ENCODE peak calls at places on chromosomes 13 and 19, in nine cellular contexts. K, X, J, F, O, W, E, Z and Y are unnamed samples.
A peak's percentile ranks its signal among the peaks of the same experiment; 100 is the strongest.

GRCh38 chr13:41974262-41974900 is 13.5 kb upstream of the VWA8 start:
- DNase-seq in J (no peak), Z (no peak), F (no peak), W (no peak), X (no peak), E (no peak), K (no peak), O (no peak), Y (no peak)

GRCh38 chr13:49935171-49936084 is 712 bp downstream of the SPRYD7 start:
- DNase-seq in E (peak; percentile 66), Z (peak; percentile 3), K (peak; percentile 15), O (peak; percentile 24), J (peak; percentile 59), W (no peak), X (no peak), F (peak; percentile 82), Y (peak; percentile 69)

GRCh38 chr13:41196620-41197019 is 2.3 kb upstream of the KBTBD7 start:
- DNase-seq in X (no peak), K (peak; percentile 5), Z (no peak), F (no peak), E (no peak), J (no peak), W (no peak), O (no peak), Y (no peak)

GRCh38 chr19:36113895-36114762 is 546 bp downstream of the POLR2I start:
- DNase-seq in X (no peak), O (no peak), Z (no peak), K (no peak), J (peak; percentile 27), F (peak; percentile 67), W (no peak), E (peak; percentile 64), Y (peak; percentile 45)

GRCh38 chr19:45676851-45677263 is 8.8 kb downstream of the GIPR start:
- DNase-seq in X (no peak), J (no peak), W (no peak), F (no peak), O (no peak), E (no peak), K (no peak), Z (no peak), Y (no peak)

GRCh38 chr19:48405850-48406249 is 12.4 kb downstream of the GRIN2D start:
- DNase-seq in E (no peak), F (peak; percentile 67), J (peak; percentile 31), X (no peak), O (no peak), W (no peak), K (peak; percentile 81), Z (no peak), Y (no peak)

GRCh38 chr19:29781582-29782580 is 29.9 kb upstream of the CCNE1 start:
- DNase-seq in O (no peak), F (no peak), K (no peak), E (no peak), Z (no peak), X (no peak), J (no peak), W (no peak), Y (no peak)

GRCh38 chr13:76791290-76791664 is 94.9 kb downstream of the KCTD12 start:
- DNase-seq in X (no peak), E (no peak), F (no peak), W (peak; percentile 38), Z (peak; percentile 1), O (no peak), K (no peak), J (no peak), Y (no peak)

GRCh38 chr13:90197722-90198121 is 1149.8 kb upstream of the MIR17HG start:
- DNase-seq in J (no peak), O (no peak), Z (no peak), X (no peak), E (no peak), W (no peak), F (no peak), K (no peak), Y (no peak)

GRCh38 chr13:46995874-46996273 is 99.0 kb upstream of the HTR2A start:
- DNase-seq in J (no peak), F (no peak), K (peak; percentile 97), Z (no peak), X (no peak), E (no peak), O (no peak), W (no peak), Y (no peak)

GRCh38 chr13:46181799-46182490 is at the start of gene LCP1:
- DNase-seq in K (peak; percentile 88), E (no peak), F (no peak), O (peak; percentile 65), W (no peak), X (no peak), J (peak; percentile 60), Z (no peak), Y (no peak)

GRCh38 chr19:16801599-16801998 is 27.6 kb upstream of the SIN3B start:
- DNase-seq in K (peak; percentile 67), Z (no peak), W (no peak), E (no peak), F (peak; percentile 33), J (peak; percentile 90), X (no peak), O (no peak), Y (no peak)

GRCh38 chr13:100089633-100090032 is 740 bp downstream of the PCCA start:
- DNase-seq in W (no peak), O (no peak), K (no peak), J (no peak), X (no peak), Z (no peak), F (no peak), E (no peak), Y (no peak)

GRCh38 chr13:99033814-99034213 is 56.0 kb upstream of the DOCK9 start:
- DNase-seq in K (peak; percentile 2), F (no peak), J (peak; percentile 50), Z (no peak), W (peak; percentile 39), O (no peak), X (no peak), E (no peak), Y (peak; percentile 33)

GRCh38 chr19:5645409-5645808 is 22.5 kb downstream of the SAFB start:
- DNase-seq in K (no peak), J (no peak), E (no peak), X (no peak), Z (no peak), W (peak; percentile 68), O (no peak), F (no peak), Y (no peak)

GRCh38 chr13:32267836-32268439 is 47.2 kb downstream of the ZAR1L start:
- DNase-seq in J (no peak), O (peak; percentile 33), E (peak; percentile 85), Z (peak; percentile 65), W (no peak), X (no peak), K (no peak), F (no peak), Y (peak; percentile 27)

GRCh38 chr13:27905650-27906049 is 14.2 kb upstream of the PDX1 start:
- DNase-seq in K (no peak), E (no peak), F (no peak), O (no peak), X (no peak), W (no peak), J (no peak), Z (no peak), Y (no peak)

GRCh38 chr13:35699181-35699580 is 222.7 kb upstream of the MAB21L1 start:
- DNase-seq in X (no peak), J (no peak), W (no peak), K (no peak), E (no peak), F (no peak), O (no peak), Z (no peak), Y (no peak)

GRCh38 chr13:34435338-34435737 is 506.7 kb upstream of the NBEA start:
- DNase-seq in X (no peak), K (no peak), E (no peak), O (no peak), W (no peak), Z (no peak), F (peak; percentile 38), J (peak; percentile 76), Y (no peak)

GRCh38 chr13:31067416-31068118 is 94.1 kb downstream of the HSPH1 start:
- DNase-seq in F (peak; percentile 38), J (peak; percentile 64), O (no peak), E (no peak), W (no peak), X (no peak), Z (no peak), K (no peak), Y (no peak)

GRCh38 chr19:35205733-35206323 is 22.7 kb downstream of the FAM187B start:
- DNase-seq in F (no peak), E (no peak), W (no peak), K (no peak), Z (no peak), X (no peak), J (no peak), O (no peak), Y (no peak)

GRCh38 chr13:110183925-110184324 is 123.0 kb downstream of the COL4A1 start:
- DNase-seq in J (no peak), E (no peak), Z (no peak), W (no peak), K (no peak), F (no peak), X (no peak), O (no peak), Y (no peak)

GRCh38 chr13:73090116-73090811 is 31.5 kb downstream of the KLF5 start:
- DNase-seq in O (no peak), E (peak; percentile 87), K (no peak), F (peak; percentile 91), Z (peak; percentile 60), J (peak; percentile 92), X (peak; percentile 67), W (peak; percentile 83), Y (no peak)

GRCh38 chr19:23116802-23117571 is at the start of gene ZNF730:
- DNase-seq in E (peak; percentile 97), Z (peak; percentile 66), F (no peak), O (peak; percentile 31), W (no peak), X (peak; percentile 54), J (peak; percentile 42), K (no peak), Y (peak; percentile 99)

GRCh38 chr13:26600345-26600761 is 42.9 kb downstream of the WASF3 start:
- DNase-seq in X (no peak), Z (no peak), E (no peak), W (no peak), F (no peak), J (no peak), O (no peak), K (no peak), Y (no peak)

GRCh38 chr19:48681127-48681470 is 8.3 kb upstream of the NTN5 start:
- DNase-seq in W (no peak), X (peak; percentile 55), E (no peak), O (no peak), Z (no peak), J (peak; percentile 80), K (peak; percentile 96), F (no peak), Y (no peak)

GRCh38 chr19:45515081-45515624 is 7.9 kb downstream of the VASP start:
- DNase-seq in E (no peak), Z (no peak), K (peak; percentile 98), O (peak; percentile 31), F (no peak), W (no peak), X (no peak), J (peak; percentile 8), Y (no peak)

GRCh38 chr19:16021796-16022195 is 54.5 kb upstream of the TPM4 start:
- DNase-seq in F (no peak), J (no peak), O (no peak), W (no peak), Z (no peak), X (no peak), E (peak; percentile 9), K (no peak), Y (no peak)

GRCh38 chr13:40377783-40378182 is 288.7 kb downstream of the FOXO1 start:
- DNase-seq in O (no peak), W (no peak), E (no peak), F (no peak), K (peak; percentile 77), J (no peak), X (no peak), Z (no peak), Y (no peak)

GRCh38 chr19:35355851-35356460 is 2.3 kb upstream of the FFAR3 start:
- DNase-seq in E (no peak), O (no peak), W (no peak), Z (no peak), X (no peak), J (no peak), F (no peak), K (no peak), Y (no peak)

GRCh38 chr19:37926255-37926654 is 19.2 kb downstream of the SIPA1L3 start:
- DNase-seq in J (no peak), O (no peak), E (no peak), K (no peak), F (no peak), X (no peak), W (no peak), Z (no peak), Y (no peak)